ENCODE peak calls at places on chromosomes 13 and 19, in four cellular contexts. E, F, D and R are unnamed samples. For H3K4me1, the result is how much of the 10 kb centered on the place peaks cover.

GRCh38 chr19:50458396-50459066 is 17.8 kb upstream of the EMC10 start:
- DNase-seq in E (no peak), F (no peak), D (peak), R (no peak)

GRCh38 chr19:47444388-47444821 is 25.1 kb upstream of the MEIS3 start:
- DNase-seq in E (no peak), F (no peak), D (no peak), R (no peak)

GRCh38 chr13:56700324-56700723 is 440.4 kb upstream of the PRR20A start:
- DNase-seq in E (no peak), F (no peak), D (no peak), R (no peak)

GRCh38 chr13:106596287-106596937 is 28.5 kb upstream of the ARGLU1 start:
- DNase-seq in E (no peak), F (no peak), D (no peak), R (no peak)

GRCh38 chr13:112066624-112067004 is 335 bp upstream of the SOX1 start:
- DNase-seq in E (no peak), F (peak), D (no peak), R (no peak)

GRCh38 chr13:40564342-40564997 is 102.0 kb downstream of the FOXO1 start:
- DNase-seq in E (no peak), F (no peak), D (no peak), R (no peak)

GRCh38 chr19:11018743-11019142 is 57.9 kb downstream of the SMARCA4 start:
- DNase-seq in E (no peak), F (peak), D (no peak), R (no peak)

GRCh38 chr19:48671456-48671995 is 1.3 kb downstream of the NTN5 start:
- DNase-seq in E (no peak), F (no peak), D (no peak), R (no peak)

GRCh38 chr13:107715496-107715895 is 499.8 kb downstream of the LIG4 start:
- DNase-seq in E (no peak), F (no peak), D (no peak), R (no peak)

GRCh38 chr19:55385236-55385748 is 440 bp upstream of the RPL28 start:
- DNase-seq in E (peak), F (peak), D (peak), R (peak)

GRCh38 chr13:98432638-98433037 is 144.3 kb downstream of the STK24 start:
- DNase-seq in E (no peak), F (no peak), D (no peak), R (no peak)

GRCh38 chr19:41997851-41998229 is 3.8 kb upstream of the ATP1A3 start:
- DNase-seq in E (no peak), F (no peak), D (no peak), R (no peak)

GRCh38 chr13:43356566-43356965 is 333.2 kb downstream of the DNAJC15 start:
- DNase-seq in E (no peak), F (no peak), D (peak), R (peak)

GRCh38 chr13:33676700-33677048 is 141.3 kb upstream of the RFC3 start:
- DNase-seq in E (peak), F (peak), D (peak), R (no peak)

GRCh38 chr13:43963726-43964125 is 84.0 kb downstream of the LACC1 start:
- DNase-seq in E (peak), F (no peak), D (no peak), R (no peak)

GRCh38 chr13:90362718-90363117 is 984.8 kb upstream of the MIR17HG start:
- DNase-seq in E (no peak), F (no peak), D (peak), R (no peak)

GRCh38 chr19:39070888-39071287 is 13.3 kb upstream of the ACP7 start:
- DNase-seq in E (no peak), F (no peak), D (peak), R (no peak)

GRCh38 chr19:43466793-43467192 is 1.4 kb upstream of the LYPD3 start:
- DNase-seq in E (no peak), F (no peak), D (no peak), R (no peak)

GRCh38 chr13:27336005-27336673 is 65.5 kb downstream of the RASL11A start:
- DNase-seq in E (no peak), F (no peak), D (peak), R (no peak)

GRCh38 chr13:114030666-114031610 is 57.1 kb upstream of the C13orf46 start:
- DNase-seq in E (no peak), F (no peak), D (no peak), R (no peak)

GRCh38 chr13:46086985-46087384 is 17.8 kb downstream of the CPB2 start:
- DNase-seq in E (no peak), F (no peak), D (no peak), R (no peak)

GRCh38 chr19:49632576-49632975 is 7.4 kb downstream of the RRAS start:
- DNase-seq in E (no peak), F (no peak), D (no peak), R (no peak)

GRCh38 chr13:105202384-105202783 is 1333.1 kb downstream of the EFNB2 start:
- DNase-seq in E (peak), F (no peak), D (peak), R (no peak)

GRCh38 chr13:42807866-42808265 is 26.5 kb downstream of the FAM216B start:
- DNase-seq in E (peak), F (no peak), D (peak), R (peak)

GRCh38 chr19:50025794-50026549 is at the start of gene ZNF473:
- DNase-seq in E (peak), F (peak), D (peak), R (no peak)

GRCh38 chr13:98576215-98576945 is 527 bp downstream of the STK24 start:
- DNase-seq in E (no peak), F (peak), D (no peak), R (no peak)

GRCh38 chr13:100773923-100774641 is 99.5 kb upstream of the TMTC4 start:
- DNase-seq in E (no peak), F (no peak), D (no peak), R (peak)

GRCh38 chr19:47049307-47049700 is 880 bp upstream of the TMEM160 start:
- DNase-seq in E (peak), F (no peak), D (peak), R (peak)

GRCh38 chr13:95800455-95800854 is 123.5 kb downstream of the DNAJC3 start:
- DNase-seq in E (no peak), F (no peak), D (peak), R (no peak)

GRCh38 chr13:95801825-95802224 is 124.9 kb downstream of the DNAJC3 start:
- DNase-seq in E (no peak), F (no peak), D (no peak), R (no peak)

GRCh38 chr13:95809429-95809828 is 132.5 kb downstream of the DNAJC3 start:
- DNase-seq in E (no peak), F (no peak), D (no peak), R (no peak)

GRCh38 chr13:95805921-95806320 is 129.0 kb downstream of the DNAJC3 start:
- DNase-seq in E (no peak), F (no peak), D (no peak), R (no peak)
- H3K4me1 ChIP-seq in E (under half), F (under half), D (under half), R (under half)

GRCh38 chr19:33040994-33041827 is 23.5 kb downstream of the RHPN2 start:
- DNase-seq in E (peak), F (peak), D (no peak), R (no peak)

GRCh38 chr19:33039815-33040214 is 24.9 kb downstream of the RHPN2 start:
- DNase-seq in E (no peak), F (no peak), D (no peak), R (no peak)

GRCh38 chr19:33035461-33035860 is 29.2 kb downstream of the RHPN2 start:
- DNase-seq in E (no peak), F (no peak), D (no peak), R (no peak)

GRCh38 chr19:33039108-33039599 is 25.5 kb downstream of the RHPN2 start:
- DNase-seq in E (no peak), F (no peak), D (no peak), R (no peak)
- H3K27ac ChIP-seq in E (peak), F (no peak), D (no peak), R (no peak)

DNA sequence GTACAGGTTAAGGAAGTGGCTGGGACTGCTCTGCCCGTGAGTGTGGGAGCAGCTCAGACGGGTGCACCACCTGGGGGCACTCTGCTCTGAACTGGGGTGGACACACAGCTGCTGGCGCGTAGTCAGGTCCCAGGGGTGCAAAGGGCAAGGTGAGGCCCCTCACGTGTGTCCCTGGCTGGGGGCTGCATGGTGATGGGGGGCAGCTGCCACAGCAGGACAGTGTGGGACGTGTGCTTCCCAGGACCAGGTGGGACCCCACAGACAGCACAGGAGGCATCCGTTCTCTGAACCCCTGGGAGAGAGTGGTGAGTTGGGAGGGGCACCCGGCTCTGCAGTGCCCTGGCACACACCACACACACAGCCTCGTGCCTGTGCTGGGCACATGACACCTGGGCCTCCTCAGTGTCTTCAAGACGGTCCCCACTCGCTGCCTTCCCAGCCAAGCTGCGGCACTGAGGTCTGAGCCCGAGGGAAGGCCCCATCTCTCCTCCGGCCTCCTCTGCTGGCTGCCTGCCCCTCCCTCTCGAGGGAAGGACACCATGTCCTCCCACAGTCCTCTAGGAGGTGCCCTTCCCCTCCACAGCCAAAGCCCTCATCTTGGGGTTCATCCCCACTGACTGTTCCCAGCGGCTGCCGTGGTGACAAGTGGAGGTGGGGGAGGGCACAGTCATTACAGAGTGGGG is 24.7 kb downstream of the CILP2 start:
- DNase-seq in E (no peak), F (no peak), D (no peak), R (no peak)
- TF ChIP-seq CTCF in E (peak), F (no peak), D (no peak), R (peak)

GRCh38 chr19:45423589-45424190 is at the start of gene ERCC1:
- DNase-seq in E (peak), F (no peak), D (peak), R (peak)
- H3K4me1 ChIP-seq in E (under half), F (under half), D (under half), R (under half)

DNA sequence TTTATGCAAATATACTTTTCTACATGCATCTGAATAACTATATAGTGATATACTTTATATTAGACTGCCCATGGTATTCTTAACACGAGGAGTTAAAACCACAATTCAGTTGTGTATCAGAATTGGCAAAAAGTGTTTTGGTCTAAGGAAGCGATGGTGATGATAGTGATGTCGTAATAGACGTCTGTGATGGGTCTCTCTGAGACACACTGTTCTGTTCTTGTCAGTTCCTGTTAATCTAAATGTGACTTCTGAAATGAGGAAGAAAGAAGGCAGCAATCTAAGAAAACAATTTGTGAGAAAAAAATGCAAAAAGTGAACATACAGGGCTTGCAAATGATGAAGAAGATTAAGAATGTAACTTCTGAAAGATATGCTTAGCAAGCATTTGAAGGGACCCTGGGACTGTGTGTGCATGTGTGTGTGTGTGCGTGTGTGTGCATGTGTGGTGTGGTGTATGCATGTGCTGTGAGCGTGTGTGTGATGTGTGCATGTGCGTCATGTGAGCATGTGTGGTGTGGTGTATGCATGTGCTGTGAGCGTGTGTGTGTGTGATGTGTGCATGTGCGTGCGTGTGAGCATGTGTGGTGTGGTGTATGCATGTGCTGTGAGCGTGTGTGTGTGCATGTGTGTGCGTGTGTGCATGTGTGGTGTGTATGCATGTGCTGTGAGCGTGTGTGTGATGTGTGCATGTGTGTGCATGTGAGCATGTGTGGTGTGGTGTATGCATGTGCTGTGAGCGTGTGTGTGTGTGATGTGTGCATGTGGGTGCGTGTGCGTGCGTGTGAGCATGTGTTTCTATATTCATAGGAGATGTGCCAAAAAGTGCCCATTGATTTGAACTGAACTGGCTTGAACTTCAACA is 131.8 kb downstream of the IRS2 start:
- DNase-seq in E (no peak), F (no peak), D (no peak), R (no peak)
- H3K27ac ChIP-seq in E (no peak), F (no peak), D (no peak), R (no peak)

GRCh38 chr19:2458054-2458453 is 1.3 kb upstream of the LMNB2 start:
- DNase-seq in E (no peak), F (no peak), D (no peak), R (no peak)

GRCh38 chr19:2460245-2460644 is 3.5 kb upstream of the LMNB2 start:
- DNase-seq in E (no peak), F (no peak), D (no peak), R (no peak)

GRCh38 chr19:2464389-2464788 is 7.6 kb upstream of the LMNB2 start:
- DNase-seq in E (no peak), F (no peak), D (no peak), R (no peak)

GRCh38 chr19:2462635-2463421 is 6.1 kb upstream of the LMNB2 start:
- DNase-seq in E (peak), F (peak), D (peak), R (peak)

GRCh38 chr19:2461751-2462634 is 5.2 kb upstream of the LMNB2 start:
- DNase-seq in E (peak), F (peak), D (peak), R (peak)
- TF ChIP-seq CTCF in E (no peak), F (no peak), D (peak), R (peak)

GRCh38 chr13:102309110-102309509 is 92.7 kb downstream of the FGF14 start:
- DNase-seq in E (no peak), F (no peak), D (no peak), R (peak)
- H3K4me1 ChIP-seq in E (under half), F (under half), D (under half), R (under half)

GRCh38 chr13:55000844-55001243 is 1972.2 kb downstream of the OLFM4 start:
- DNase-seq in E (no peak), F (no peak), D (no peak), R (no peak)
- H3K27ac ChIP-seq in E (no peak), F (no peak), D (no peak), R (no peak)

DNA sequence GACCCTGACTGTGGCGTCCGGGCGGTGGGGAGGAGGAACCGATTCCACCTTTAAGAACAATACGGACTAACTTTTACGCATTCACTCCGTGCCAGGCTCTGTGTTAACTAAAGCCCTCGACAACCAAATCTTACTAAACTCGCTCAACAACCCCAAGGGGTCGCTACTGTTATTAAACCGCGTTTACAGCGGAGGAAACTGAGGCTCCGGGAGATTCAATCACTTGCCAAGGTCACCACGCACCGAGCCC is 1.2 kb downstream of the SAMD1 start:
- DNase-seq in E (peak), F (no peak), D (no peak), R (no peak)
- TF ChIP-seq CTCF in E (peak), F (no peak), D (peak), R (peak)

DNA sequence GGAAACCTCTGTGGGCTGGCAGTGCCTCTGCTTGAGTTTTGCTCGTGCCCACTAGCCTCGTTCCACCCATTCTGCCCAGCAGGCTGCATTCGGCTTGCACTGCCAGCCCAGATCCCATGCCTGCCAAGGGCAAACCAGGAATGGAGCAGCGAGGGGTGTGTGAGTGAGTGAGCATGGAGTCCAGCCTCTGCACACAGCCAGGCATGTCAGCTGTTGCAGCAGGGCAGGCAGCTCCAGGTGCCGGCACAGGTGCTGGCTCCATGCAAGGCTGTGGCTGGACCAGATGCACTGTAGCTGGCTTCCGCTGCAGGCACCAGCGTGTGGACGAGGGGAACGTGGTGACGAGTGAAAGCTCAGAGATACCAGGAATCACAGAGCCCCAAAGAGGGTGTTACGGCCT is 64.5 kb downstream of the SPATA13 start:
- DNase-seq in E (no peak), F (no peak), D (no peak), R (no peak)
- H3K4me1 ChIP-seq in E (under half), F (under half), D (under half), R (under half)